ENCODE peak calls at places on chromosomes 13 and 19, in six cellular contexts. One of them, this sample, is unnamed.

GRCh38 chr13:23087884-23088283 is 92.9 kb upstream of the SGCG start:
- DNase-seq in fibroblast of pulmonary artery: peak
- DNase-seq in heart right ventricle: no peak
- DNase-seq in SJSA1: no peak
- DNase-seq in iris pigment epithelial cell: peak
- DNase-seq in HT1080: peak
- DNase-seq in this sample: no peak

GRCh38 chr19:38173324-38174041 is 50.5 kb downstream of the DPF1 start:
- DNase-seq in fibroblast of pulmonary artery: peak
- DNase-seq in iris pigment epithelial cell: no peak
- DNase-seq in SJSA1: no peak
- DNase-seq in heart right ventricle: peak
- DNase-seq in HT1080: no peak
- DNase-seq in this sample: peak

GRCh38 chr13:40503966-40504591 is 162.4 kb downstream of the FOXO1 start:
- DNase-seq in HT1080: peak
- DNase-seq in iris pigment epithelial cell: peak
- DNase-seq in fibroblast of pulmonary artery: peak
- DNase-seq in heart right ventricle: no peak
- DNase-seq in SJSA1: peak
- DNase-seq in this sample: no peak

GRCh38 chr19:56712609-56713008 is 41.1 kb upstream of the ZNF835 start:
- DNase-seq in iris pigment epithelial cell: no peak
- DNase-seq in SJSA1: no peak
- DNase-seq in HT1080: no peak
- DNase-seq in fibroblast of pulmonary artery: no peak
- DNase-seq in heart right ventricle: no peak
- DNase-seq in this sample: no peak

GRCh38 chr13:112061367-112062046 is 5.4 kb upstream of the SOX1 start:
- DNase-seq in fibroblast of pulmonary artery: no peak
- DNase-seq in heart right ventricle: no peak
- DNase-seq in HT1080: no peak
- DNase-seq in SJSA1: no peak
- DNase-seq in iris pigment epithelial cell: no peak
- DNase-seq in this sample: no peak

GRCh38 chr13:20461481-20461859 is 64.2 kb downstream of the CRYL1 start:
- DNase-seq in SJSA1: no peak
- DNase-seq in heart right ventricle: no peak
- DNase-seq in fibroblast of pulmonary artery: peak
- DNase-seq in HT1080: peak
- DNase-seq in iris pigment epithelial cell: peak
- DNase-seq in this sample: no peak

GRCh38 chr19:30666301-30666803 is 294.2 kb downstream of the ZNF536 start:
- DNase-seq in heart right ventricle: peak
- DNase-seq in HT1080: no peak
- DNase-seq in fibroblast of pulmonary artery: peak
- DNase-seq in iris pigment epithelial cell: peak
- DNase-seq in SJSA1: no peak
- DNase-seq in this sample: no peak

GRCh38 chr13:27662738-27663470 is 41.2 kb downstream of the POLR1D start:
- DNase-seq in iris pigment epithelial cell: no peak
- DNase-seq in HT1080: no peak
- DNase-seq in fibroblast of pulmonary artery: no peak
- DNase-seq in heart right ventricle: no peak
- DNase-seq in SJSA1: no peak
- DNase-seq in this sample: no peak

GRCh38 chr13:49540552-49540951 is 44.8 kb downstream of the PHF11 start:
- DNase-seq in SJSA1: peak
- DNase-seq in HT1080: peak
- DNase-seq in heart right ventricle: no peak
- DNase-seq in iris pigment epithelial cell: peak
- DNase-seq in fibroblast of pulmonary artery: peak
- DNase-seq in this sample: no peak

This sample was measured in NCI-H446 treated with DMSO at 0.1 percent for 48 hours.